ENCODE peak calls at places on chromosomes 7 and 10, in nine cellular contexts. I is NAMALWA, G is SW480, E is T-helper 1 cell, R is HT1080, V is astrocyte of the spinal cord, J is ecto neural progenitor cell, X is body of pancreas, B is activated T-cell treated with anti-CD3 and anti-CD28 coated beads for 1 hour. Y is an unnamed sample.

GRCh38 chr10:18261063-18261462 is 120.8 kb downstream of the CACNB2 start:
- DNase-seq in I (no peak), G (no peak), E (no peak), R (no peak), V (no peak), J (no peak), X (peak), B (no peak), Y (no peak)

GRCh38 chr7:7424151-7424873 is 111.4 kb downstream of the COL28A1 start:
- DNase-seq in I (peak), G (peak), E (peak), R (peak), V (peak), J (peak), X (peak), B (peak), Y (peak)

GRCh38 chr10:133528845-133529575 is 1.8 kb downstream of the CYP2E1 start:
- DNase-seq in I (no peak), G (peak), E (no peak), R (no peak), V (no peak), J (no peak), X (peak), B (no peak), Y (no peak)

GRCh38 chr10:70673929-70674559 is 1.7 kb downstream of the ADAMTS14 start:
- DNase-seq in I (no peak), G (no peak), E (no peak), R (no peak), V (no peak), J (no peak), X (no peak), B (no peak), Y (no peak)

GRCh38 chr7:72751978-72752377 is 76.0 kb downstream of the TYW1B start:
- DNase-seq in I (no peak), G (no peak), E (no peak), R (no peak), V (no peak), J (no peak), X (no peak), B (no peak), Y (no peak)

GRCh38 chr10:55183993-55184392 is 383.0 kb upstream of the PCDH15 start:
- DNase-seq in I (no peak), G (peak), E (no peak), R (peak), V (peak), J (no peak), X (no peak), B (no peak), Y (no peak)

GRCh38 chr10:97550336-97551149 is 22.0 kb upstream of the ANKRD2 start:
- DNase-seq in I (no peak), G (no peak), E (no peak), R (no peak), V (no peak), J (no peak), X (no peak), B (no peak), Y (no peak)

GRCh38 chr10:121490906-121491519 is 107.2 kb downstream of the FGFR2 start:
- DNase-seq in I (no peak), G (no peak), E (no peak), R (no peak), V (no peak), J (no peak), X (no peak), B (no peak), Y (no peak)

GRCh38 chr10:109429956-109430760 is 493.2 kb downstream of the XPNPEP1 start:
- DNase-seq in I (no peak), G (no peak), E (no peak), R (peak), V (peak), J (no peak), X (no peak), B (no peak), Y (no peak)

GRCh38 chr10:102484021-102484420 is 18.5 kb downstream of the ACTR1A start:
- DNase-seq in I (no peak), G (no peak), E (no peak), R (no peak), V (no peak), J (no peak), X (no peak), B (no peak), Y (no peak)

GRCh38 chr7:4694653-4695335 is 12.7 kb downstream of the FOXK1 start:
- DNase-seq in I (no peak), G (no peak), E (no peak), R (peak), V (peak), J (no peak), X (peak), B (no peak), Y (no peak)

GRCh38 chr7:37054631-37055300 is 330.5 kb upstream of the AOAH start:
- DNase-seq in I (no peak), G (no peak), E (no peak), R (peak), V (no peak), J (no peak), X (no peak), B (no peak), Y (no peak)

GRCh38 chr10:56360583-56360966 is 484 bp downstream of the ZWINT start:
- DNase-seq in I (peak), G (no peak), E (no peak), R (no peak), V (no peak), J (no peak), X (no peak), B (no peak), Y (no peak)

GRCh38 chr7:37083311-37084096 is 359.2 kb upstream of the AOAH start:
- DNase-seq in I (no peak), G (no peak), E (no peak), R (no peak), V (peak), J (no peak), X (no peak), B (no peak), Y (no peak)

GRCh38 chr10:113319450-113319849 is 233.4 kb upstream of the HABP2 start:
- DNase-seq in I (no peak), G (peak), E (no peak), R (peak), V (no peak), J (no peak), X (no peak), B (no peak), Y (no peak)

GRCh38 chr10:75472685-75473084 is 41.3 kb downstream of the LRMDA start:
- DNase-seq in I (no peak), G (no peak), E (no peak), R (no peak), V (no peak), J (no peak), X (no peak), B (no peak), Y (no peak)

GRCh38 chr10:21173964-21174669 is 277.0 kb upstream of the NEBL start:
- DNase-seq in I (no peak), G (peak), E (no peak), R (peak), V (no peak), J (peak), X (peak), B (no peak), Y (peak)

GRCh38 chr10:79602953-79603352 is 7.8 kb upstream of the SFTPA1 start:
- DNase-seq in I (peak), G (no peak), E (no peak), R (no peak), V (no peak), J (no peak), X (no peak), B (no peak), Y (no peak)

GRCh38 chr10:100970076-100970913 is 991 bp downstream of the SEMA4G start:
- DNase-seq in I (peak), G (peak), E (no peak), R (no peak), V (no peak), J (no peak), X (peak), B (peak), Y (no peak)

GRCh38 chr10:31340343-31340742 is 21.3 kb downstream of the ZEB1 start:
- DNase-seq in I (no peak), G (no peak), E (no peak), R (no peak), V (no peak), J (no peak), X (no peak), B (no peak), Y (no peak)

GRCh38 chr7:81769891-81770818 is at the start of gene HGF:
- DNase-seq in I (no peak), G (no peak), E (no peak), R (no peak), V (peak), J (peak), X (peak), B (no peak), Y (no peak)

GRCh38 chr10:112838784-112839481 is 111.1 kb upstream of the TCF7L2 start:
- DNase-seq in I (no peak), G (no peak), E (no peak), R (no peak), V (no peak), J (peak), X (no peak), B (no peak), Y (no peak)

GRCh38 chr7:108045669-108046068 is 42.7 kb upstream of the LAMB1 start:
- DNase-seq in I (no peak), G (no peak), E (no peak), R (no peak), V (no peak), J (no peak), X (no peak), B (no peak), Y (no peak)

GRCh38 chr7:123637203-123637602 is 18.5 kb upstream of the LMOD2 start:
- DNase-seq in I (peak), G (no peak), E (no peak), R (no peak), V (no peak), J (no peak), X (no peak), B (no peak), Y (no peak)

Y was measured in GM12892.